ENCODE peak calls at places on chromosomes 13 and 19, in four cellular contexts. One of them, this sample, is unnamed.

GRCh38 chr13:111165189-111165588 is 50.1 kb downstream of the ARHGEF7 start:
- DNase-seq in H1: no peak
- DNase-seq in H9: no peak
- DNase-seq in IMR-90: no peak
- DNase-seq in this sample: no peak

GRCh38 chr13:111245781-111246384 is 74.6 kb upstream of the TEX29 start:
- DNase-seq in IMR-90: peak
- DNase-seq in H9: no peak
- DNase-seq in H1: no peak
- DNase-seq in this sample: no peak

GRCh38 chr13:91922969-91923592 is 524.7 kb downstream of the GPC5 start:
- DNase-seq in IMR-90: no peak
- DNase-seq in H1: no peak
- DNase-seq in H9: no peak
- DNase-seq in this sample: peak

GRCh38 chr13:34411881-34412280 is 530.2 kb upstream of the NBEA start:
- DNase-seq in H1: no peak
- DNase-seq in IMR-90: no peak
- DNase-seq in H9: no peak
- DNase-seq in this sample: no peak

GRCh38 chr19:30799854-30800755 is 427.9 kb downstream of the ZNF536 start:
- DNase-seq in IMR-90: no peak
- DNase-seq in H1: peak
- DNase-seq in H9: peak
- DNase-seq in this sample: peak

GRCh38 chr19:36059180-36059910 is 4.6 kb downstream of the WDR62 start:
- DNase-seq in H1: no peak
- DNase-seq in H9: no peak
- DNase-seq in IMR-90: no peak
- DNase-seq in this sample: peak

GRCh38 chr13:78298657-78299056 is 304.7 kb downstream of the POU4F1 start:
- DNase-seq in IMR-90: no peak
- DNase-seq in H9: no peak
- DNase-seq in H1: no peak
- DNase-seq in this sample: no peak

GRCh38 chr19:33325920-33326319 is 23.6 kb upstream of the CEBPA start:
- DNase-seq in H1: no peak
- DNase-seq in H9: no peak
- DNase-seq in IMR-90: no peak
- DNase-seq in this sample: no peak

GRCh38 chr19:2345794-2346663 is 14.0 kb upstream of the TMPRSS9 start:
- DNase-seq in H9: peak
- DNase-seq in IMR-90: no peak
- DNase-seq in H1: no peak
- DNase-seq in this sample: no peak

GRCh38 chr19:46487802-46488445 is 7.7 kb downstream of the PNMA8B start:
- DNase-seq in H1: peak
- DNase-seq in H9: peak
- DNase-seq in IMR-90: peak
- DNase-seq in this sample: peak

GRCh38 chr19:35908977-35909683 is 1.0 kb upstream of the TYROBP start:
- DNase-seq in H9: no peak
- DNase-seq in IMR-90: no peak
- DNase-seq in H1: no peak
- DNase-seq in this sample: no peak

DNA sequence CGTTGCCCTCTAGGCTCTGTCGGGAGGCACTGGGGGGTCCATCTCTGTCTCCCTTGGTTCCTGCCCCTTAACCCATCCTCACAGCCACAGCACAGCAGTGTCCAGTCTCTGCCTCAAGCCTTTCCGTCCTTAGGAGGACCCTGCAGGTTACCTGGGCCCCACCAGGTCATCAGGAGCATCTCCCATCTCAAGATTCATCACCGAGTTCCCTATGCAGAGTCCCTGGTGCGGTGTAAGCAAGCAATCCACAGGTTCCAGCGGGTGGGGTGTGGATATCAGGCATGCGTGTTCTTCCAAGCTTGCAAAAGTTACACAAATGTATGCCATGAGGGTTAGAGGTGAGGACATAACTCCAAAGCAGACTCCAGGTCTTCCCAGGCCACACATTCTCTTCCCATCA is 20.9 kb upstream of the GAS6 start:
- DNase-seq in H9: no peak
- DNase-seq in IMR-90: no peak
- DNase-seq in H1: no peak
- DNase-seq in this sample: no peak
- H4K8ac ChIP-seq in H9: no peak
- H4K8ac ChIP-seq in IMR-90: no peak
- H4K8ac ChIP-seq in H1: no peak
- H4K8ac ChIP-seq in this sample: no peak

GRCh38 chr19:55345818-55346724 is 6.4 kb downstream of the KMT5C start:
- DNase-seq in H1: no peak
- DNase-seq in IMR-90: no peak
- DNase-seq in H9: no peak
- DNase-seq in this sample: no peak
- H2BK120ac ChIP-seq in H1: no peak
- H2BK120ac ChIP-seq in IMR-90: no peak
- H2BK120ac ChIP-seq in H9: no peak
- H2BK120ac ChIP-seq in this sample: no peak

GRCh38 chr19:44960906-44961734 is 5.9 kb downstream of the CLPTM1 start:
- DNase-seq in H1: no peak
- DNase-seq in IMR-90: no peak
- DNase-seq in H9: no peak
- DNase-seq in this sample: no peak

GRCh38 chr19:44959691-44960090 is 4.5 kb downstream of the CLPTM1 start:
- DNase-seq in IMR-90: no peak
- DNase-seq in H1: no peak
- DNase-seq in H9: no peak
- DNase-seq in this sample: peak

GRCh38 chr19:44955500-44956439 is 590 bp downstream of the CLPTM1 start:
- DNase-seq in IMR-90: no peak
- DNase-seq in H9: no peak
- DNase-seq in H1: no peak
- DNase-seq in this sample: no peak

GRCh38 chr19:44954649-44955499 is at the start of gene CLPTM1:
- DNase-seq in H1: peak
- DNase-seq in IMR-90: peak
- DNase-seq in H9: peak
- DNase-seq in this sample: peak

GRCh38 chr19:44958090-44958489 is 2.9 kb downstream of the CLPTM1 start:
- DNase-seq in IMR-90: no peak
- DNase-seq in H1: no peak
- DNase-seq in H9: no peak
- DNase-seq in this sample: no peak
- H4K5ac ChIP-seq in IMR-90: no peak
- H4K5ac ChIP-seq in H1: no peak
- H4K5ac ChIP-seq in H9: no peak
- H4K5ac ChIP-seq in this sample: no peak

GRCh38 chr13:39874331-39875055 is 219.0 kb downstream of the COG6 start:
- DNase-seq in H1: no peak
- DNase-seq in H9: no peak
- DNase-seq in IMR-90: no peak
- DNase-seq in this sample: no peak
- H4K8ac ChIP-seq in H1: no peak
- H4K8ac ChIP-seq in H9: no peak
- H4K8ac ChIP-seq in IMR-90: no peak
- H4K8ac ChIP-seq in this sample: no peak

GRCh38 chr19:39115105-39115847 is 10.3 kb upstream of the PAK4 start:
- DNase-seq in H9: no peak
- DNase-seq in H1: no peak
- DNase-seq in IMR-90: no peak
- DNase-seq in this sample: no peak
- H2BK120ac ChIP-seq in H9: no peak
- H2BK120ac ChIP-seq in H1: no peak
- H2BK120ac ChIP-seq in IMR-90: no peak
- H2BK120ac ChIP-seq in this sample: no peak

GRCh38 chr13:71722206-71722605 is 144.8 kb downstream of the DACH1 start:
- DNase-seq in IMR-90: peak
- DNase-seq in H1: no peak
- DNase-seq in H9: no peak
- DNase-seq in this sample: no peak
- H4K5ac ChIP-seq in IMR-90: no peak
- H4K5ac ChIP-seq in H1: no peak
- H4K5ac ChIP-seq in H9: no peak
- H4K5ac ChIP-seq in this sample: no peak

This sample was measured in mesendoderm.